ENCODE peak calls at places on chromosome 4, in ten cellular contexts. T is retina, Z is GM23248, W is lung, H is nucleus accumbens, B is memory B cell, E is keratinocyte, M is left kidney, F is naive B cell, L is dermis blood vessel endothelial cell. Q is an unnamed sample.

GRCh38 chr4:80911458-80911857 is 119.0 kb upstream of the BMP3 start:
- DNase-seq in T (no peak), Z (no peak), W (no peak), H (no peak), B (no peak), E (no peak), M (no peak), F (no peak), L (no peak), Q (no peak)

GRCh38 chr4:69214716-69215115 is at the start of gene UGT2B11:
- DNase-seq in T (no peak), Z (no peak), W (no peak), H (no peak), B (no peak), E (no peak), M (no peak), F (no peak), L (no peak), Q (no peak)

GRCh38 chr4:24130637-24131036 is 240.8 kb upstream of the PPARGC1A start:
- DNase-seq in T (no peak), Z (no peak), W (no peak), H (no peak), B (no peak), E (no peak), M (no peak), F (no peak), L (no peak), Q (no peak)

GRCh38 chr4:40180356-40180755 is 16.5 kb upstream of the RHOH start:
- DNase-seq in T (no peak), Z (peak), W (no peak), H (no peak), B (no peak), E (peak), M (no peak), F (no peak), L (peak), Q (no peak)

GRCh38 chr4:101291198-101291597 is 56.1 kb downstream of the PPP3CA start:
- DNase-seq in T (no peak), Z (peak), W (no peak), H (no peak), B (no peak), E (no peak), M (no peak), F (no peak), L (no peak), Q (no peak)

GRCh38 chr4:144592264-144592663 is 53.7 kb upstream of the HHIP start:
- DNase-seq in T (no peak), Z (no peak), W (no peak), H (no peak), B (no peak), E (no peak), M (no peak), F (no peak), L (peak), Q (no peak)

GRCh38 chr4:2260336-2261109 is 1.4 kb downstream of the MXD4 start:
- DNase-seq in T (no peak), Z (peak), W (no peak), H (no peak), B (no peak), E (no peak), M (no peak), F (no peak), L (no peak), Q (peak)

GRCh38 chr4:70365479-70365878 is 4.9 kb downstream of the SMR3A start:
- DNase-seq in T (peak), Z (no peak), W (no peak), H (no peak), B (no peak), E (peak), M (no peak), F (no peak), L (no peak), Q (no peak)

GRCh38 chr4:106287353-106287969 is 28.5 kb downstream of the TBCK start:
- DNase-seq in T (no peak), Z (peak), W (no peak), H (no peak), B (no peak), E (no peak), M (peak), F (no peak), L (peak), Q (no peak)

GRCh38 chr4:8552581-8553205 is 27.5 kb upstream of the GPR78 start:
- DNase-seq in T (no peak), Z (no peak), W (no peak), H (no peak), B (no peak), E (no peak), M (no peak), F (no peak), L (no peak), Q (no peak)

GRCh38 chr4:188781655-188782054 is 642.4 kb downstream of the TRIML1 start:
- DNase-seq in T (no peak), Z (peak), W (no peak), H (no peak), B (no peak), E (no peak), M (peak), F (no peak), L (peak), Q (no peak)

GRCh38 chr4:139167774-139168444 is 9.1 kb downstream of the ELF2 start:
- DNase-seq in T (no peak), Z (peak), W (no peak), H (no peak), B (no peak), E (peak), M (peak), F (no peak), L (peak), Q (no peak)

GRCh38 chr4:155066871-155067270 is 141.6 kb upstream of the NPY2R start:
- DNase-seq in T (no peak), Z (no peak), W (no peak), H (no peak), B (no peak), E (no peak), M (no peak), F (no peak), L (no peak), Q (no peak)